ENCODE peak calls at places on chromosomes 5 and 9, in eight cellular contexts. C is NCI-H774; E is activated CD4-positive, alpha-beta T cell treated with anti-CD3 and anti-CD28 coated beads for 36 hours; A is H54; P is WTC11; W is hypothalamus; N is GM04503; U is lower lobe of right lung. Q is an unnamed sample.
A peak's percentile ranks its signal among the peaks of the same experiment; 100 is the strongest.

GRCh38 chr9:115104908-115105307 is 13.0 kb downstream of the TNC start:
- DNase-seq in C (no peak), E (no peak), P (no peak), A (no peak), W (no peak), N (no peak), U (no peak), Q (no peak)

GRCh38 chr5:180353963-180354574 is 933 bp upstream of the GFPT2 start:
- DNase-seq in W (no peak), C (no peak), E (no peak), P (no peak), N (no peak), U (no peak), A (no peak), Q (no peak)

GRCh38 chr5:159444441-159445082 is 114.3 kb upstream of the IL12B start:
- DNase-seq in P (no peak), E (no peak), C (no peak), W (no peak), N (no peak), A (no peak), U (no peak), Q (no peak)

GRCh38 chr9:72012642-72013041 is 47.8 kb downstream of the C9orf57 start:
- DNase-seq in N (no peak), C (no peak), W (no peak), A (no peak), P (no peak), U (no peak), E (no peak), Q (no peak)

GRCh38 chr5:144487761-144488160 is 317.1 kb downstream of the KCTD16 start:
- DNase-seq in A (no peak), P (no peak), N (no peak), E (no peak), C (no peak), W (no peak), U (no peak), Q (no peak)

GRCh38 chr9:114448706-114449105 is 56.6 kb downstream of the WHRN start:
- DNase-seq in U (no peak), C (no peak), A (peak; percentile 65), W (no peak), P (no peak), N (peak; percentile 11), E (no peak), Q (peak; percentile 12)

GRCh38 chr9:114291064-114291474 is 31.8 kb upstream of the ORM1 start:
- DNase-seq in W (peak; percentile 56), U (peak; percentile 77), C (no peak), A (no peak), N (no peak), P (peak; percentile 88), E (peak; percentile 83), Q (no peak)

GRCh38 chr5:82623094-82623514 is 344.9 kb upstream of the RPS23 start:
- DNase-seq in C (no peak), A (no peak), P (no peak), U (no peak), N (no peak), W (no peak), E (no peak), Q (no peak)

GRCh38 chr5:53321721-53322120 is 158.7 kb upstream of the FST start:
- DNase-seq in N (no peak), W (no peak), A (no peak), U (no peak), P (no peak), C (no peak), E (no peak), Q (no peak)

GRCh38 chr5:44387911-44388310 is 1.3 kb downstream of the FGF10 start:
- DNase-seq in N (no peak), C (no peak), U (no peak), P (peak; percentile 40), W (no peak), A (no peak), E (no peak), Q (no peak)

GRCh38 chr5:128341056-128341455 is 197.0 kb downstream of the FBN2 start:
- DNase-seq in U (no peak), W (no peak), C (no peak), E (no peak), N (no peak), A (no peak), P (no peak), Q (no peak)

GRCh38 chr5:68418230-68418629 is 202.7 kb downstream of the PIK3R1 start:
- DNase-seq in A (no peak), E (no peak), C (no peak), U (no peak), P (no peak), N (no peak), W (no peak), Q (no peak)

GRCh38 chr9:133405508-133406009 is 12.3 kb downstream of the REXO4 start:
- DNase-seq in C (no peak), A (peak; percentile 69), N (peak; percentile 39), U (no peak), W (no peak), P (no peak), E (no peak), Q (no peak)

GRCh38 chr5:33854733-33855151 is 37.0 kb downstream of the ADAMTS12 start:
- DNase-seq in W (no peak), U (no peak), N (no peak), C (no peak), A (peak; percentile 22), P (no peak), E (no peak), Q (no peak)

GRCh38 chr5:159915913-159916840 is at the start of gene ADRA1B:
- DNase-seq in C (no peak), P (peak; percentile 80), N (no peak), A (peak; percentile 69), E (peak; percentile 76), U (peak; percentile 76), W (peak; percentile 19), Q (no peak)

GRCh38 chr5:57581222-57581621 is 98.6 kb upstream of the ACTBL2 start:
- DNase-seq in P (no peak), N (no peak), C (no peak), E (no peak), A (no peak), W (no peak), U (no peak), Q (no peak)

GRCh38 chr9:114017741-114018715 is 60.1 kb downstream of the AMBP start:
- DNase-seq in N (no peak), A (no peak), W (no peak), U (no peak), E (no peak), C (no peak), P (no peak), Q (no peak)

GRCh38 chr9:83992407-83992806 is 11.8 kb downstream of the RMI1 start:
- DNase-seq in C (peak; percentile 71), W (no peak), E (no peak), U (no peak), P (no peak), A (no peak), N (no peak), Q (no peak)

GRCh38 chr9:105700598-105701544 is 6.5 kb downstream of the TMEM38B start:
- DNase-seq in N (no peak), C (no peak), A (no peak), U (no peak), P (no peak), W (no peak), E (no peak), Q (no peak)

GRCh38 chr5:50447940-50448339 is 6.9 kb upstream of the EMB start:
- DNase-seq in E (no peak), P (no peak), W (no peak), C (no peak), A (no peak), U (no peak), N (no peak), Q (no peak)

GRCh38 chr9:10265102-10265708 is 347.6 kb downstream of the PTPRD start:
- DNase-seq in P (no peak), A (peak; percentile 19), E (no peak), N (no peak), W (no peak), U (no peak), C (no peak), Q (no peak)

GRCh38 chr9:134721344-134721743 is 79.7 kb downstream of the COL5A1 start:
- DNase-seq in N (no peak), E (no peak), P (no peak), C (no peak), U (no peak), A (no peak), W (no peak), Q (no peak)

GRCh38 chr9:129333961-129334743 is 156.1 kb upstream of the IER5L start:
- DNase-seq in A (peak; percentile 83), W (peak; percentile 34), U (peak; percentile 95), C (peak; percentile 81), P (peak; percentile 91), E (peak; percentile 70), N (peak; percentile 79), Q (peak; percentile 76)

GRCh38 chr5:89930591-89931383 is 478.8 kb downstream of the CETN3 start:
- DNase-seq in U (no peak), E (no peak), A (no peak), N (peak; percentile 27), C (no peak), P (no peak), W (no peak), Q (peak; percentile 72)